ENCODE peak calls at places on chromosomes 12 and 14, in six cellular contexts. One of them, this sample, is unnamed.

GRCh38 chr14:56325251-56325839 is 207.1 kb downstream of the PELI2 start:
- DNase-seq in A673: no peak
- DNase-seq in transverse colon: no peak
- DNase-seq in osteoblast: no peak
- DNase-seq in lower leg skin: no peak
- DNase-seq in dorsolateral prefrontal cortex: no peak
- DNase-seq in this sample: no peak

GRCh38 chr12:109968801-109969200 is 27.4 kb downstream of the GIT2 start:
- DNase-seq in dorsolateral prefrontal cortex: no peak
- DNase-seq in osteoblast: no peak
- DNase-seq in transverse colon: no peak
- DNase-seq in lower leg skin: no peak
- DNase-seq in A673: no peak
- DNase-seq in this sample: no peak

GRCh38 chr12:75636607-75637006 is 125.2 kb upstream of the KRR1 start:
- DNase-seq in osteoblast: no peak
- DNase-seq in lower leg skin: no peak
- DNase-seq in A673: no peak
- DNase-seq in transverse colon: no peak
- DNase-seq in dorsolateral prefrontal cortex: no peak
- DNase-seq in this sample: no peak

GRCh38 chr12:86122846-86123468 is 133.2 kb downstream of the MGAT4C start:
- DNase-seq in osteoblast: no peak
- DNase-seq in A673: no peak
- DNase-seq in lower leg skin: no peak
- DNase-seq in dorsolateral prefrontal cortex: no peak
- DNase-seq in transverse colon: no peak
- DNase-seq in this sample: no peak

GRCh38 chr12:62701492-62701891 is 233.5 kb downstream of the PPM1H start:
- DNase-seq in transverse colon: no peak
- DNase-seq in lower leg skin: no peak
- DNase-seq in dorsolateral prefrontal cortex: no peak
- DNase-seq in osteoblast: no peak
- DNase-seq in A673: no peak
- DNase-seq in this sample: no peak

GRCh38 chr14:31582286-31582691 is 21.1 kb downstream of the NUBPL start:
- DNase-seq in A673: peak
- DNase-seq in osteoblast: no peak
- DNase-seq in dorsolateral prefrontal cortex: no peak
- DNase-seq in lower leg skin: no peak
- DNase-seq in transverse colon: no peak
- DNase-seq in this sample: no peak

GRCh38 chr12:69435644-69436043 is 34.5 kb upstream of the FRS2 start:
- DNase-seq in transverse colon: no peak
- DNase-seq in osteoblast: no peak
- DNase-seq in lower leg skin: no peak
- DNase-seq in A673: no peak
- DNase-seq in dorsolateral prefrontal cortex: no peak
- DNase-seq in this sample: no peak

GRCh38 chr12:51593539-51593938 is 2.5 kb downstream of the SCN8A start:
- DNase-seq in transverse colon: peak
- DNase-seq in osteoblast: peak
- DNase-seq in A673: peak
- DNase-seq in dorsolateral prefrontal cortex: no peak
- DNase-seq in lower leg skin: no peak
- DNase-seq in this sample: peak

GRCh38 chr12:24534632-24535031 is 414.3 kb downstream of the BCAT1 start:
- DNase-seq in A673: no peak
- DNase-seq in osteoblast: no peak
- DNase-seq in transverse colon: no peak
- DNase-seq in lower leg skin: no peak
- DNase-seq in dorsolateral prefrontal cortex: peak
- DNase-seq in this sample: no peak

GRCh38 chr12:132488127-132489077 is 1.5 kb upstream of the FBRSL1 start:
- DNase-seq in osteoblast: no peak
- DNase-seq in A673: no peak
- DNase-seq in lower leg skin: no peak
- DNase-seq in dorsolateral prefrontal cortex: no peak
- DNase-seq in transverse colon: peak
- DNase-seq in this sample: no peak

GRCh38 chr14:22641851-22642250 is 2.3 kb downstream of the OR6J1 start:
- DNase-seq in transverse colon: peak
- DNase-seq in dorsolateral prefrontal cortex: no peak
- DNase-seq in osteoblast: peak
- DNase-seq in lower leg skin: no peak
- DNase-seq in A673: no peak
- DNase-seq in this sample: peak

GRCh38 chr14:31263485-31264133 is 56.0 kb upstream of the HECTD1 start:
- DNase-seq in dorsolateral prefrontal cortex: no peak
- DNase-seq in osteoblast: peak
- DNase-seq in transverse colon: peak
- DNase-seq in A673: no peak
- DNase-seq in lower leg skin: peak
- DNase-seq in this sample: peak

GRCh38 chr12:94263905-94264655 is 115.7 kb downstream of the PLXNC1 start:
- DNase-seq in A673: peak
- DNase-seq in osteoblast: no peak
- DNase-seq in lower leg skin: no peak
- DNase-seq in transverse colon: no peak
- DNase-seq in dorsolateral prefrontal cortex: no peak
- DNase-seq in this sample: no peak

GRCh38 chr14:68033533-68033932 is 214.0 kb downstream of the RAD51B start:
- DNase-seq in dorsolateral prefrontal cortex: no peak
- DNase-seq in A673: no peak
- DNase-seq in osteoblast: no peak
- DNase-seq in lower leg skin: no peak
- DNase-seq in transverse colon: no peak
- DNase-seq in this sample: no peak

GRCh38 chr12:90947869-90948268 is 7.1 kb downstream of the CCER1 start:
- DNase-seq in A673: no peak
- DNase-seq in osteoblast: no peak
- DNase-seq in lower leg skin: no peak
- DNase-seq in transverse colon: no peak
- DNase-seq in dorsolateral prefrontal cortex: no peak
- DNase-seq in this sample: no peak

GRCh38 chr12:113372371-113372770 is 14.0 kb downstream of the PLBD2 start:
- DNase-seq in osteoblast: no peak
- DNase-seq in transverse colon: no peak
- DNase-seq in dorsolateral prefrontal cortex: no peak
- DNase-seq in A673: no peak
- DNase-seq in lower leg skin: no peak
- DNase-seq in this sample: no peak

GRCh38 chr12:15188136-15188535 is 33.1 kb downstream of the RERG start:
- DNase-seq in A673: no peak
- DNase-seq in osteoblast: no peak
- DNase-seq in transverse colon: no peak
- DNase-seq in lower leg skin: no peak
- DNase-seq in dorsolateral prefrontal cortex: no peak
- DNase-seq in this sample: no peak

GRCh38 chr14:64762044-64763034 is 58.1 kb downstream of the PLEKHG3 start:
- DNase-seq in A673: peak
- DNase-seq in transverse colon: peak
- DNase-seq in osteoblast: peak
- DNase-seq in lower leg skin: no peak
- DNase-seq in dorsolateral prefrontal cortex: peak
- DNase-seq in this sample: peak

GRCh38 chr12:29907486-29907885 is 123.7 kb upstream of the TMTC1 start:
- DNase-seq in lower leg skin: no peak
- DNase-seq in dorsolateral prefrontal cortex: no peak
- DNase-seq in transverse colon: no peak
- DNase-seq in A673: no peak
- DNase-seq in osteoblast: no peak
- DNase-seq in this sample: no peak

GRCh38 chr14:28707814-28708213 is 58.8 kb upstream of the FOXG1 start:
- DNase-seq in dorsolateral prefrontal cortex: no peak
- DNase-seq in transverse colon: no peak
- DNase-seq in lower leg skin: no peak
- DNase-seq in A673: no peak
- DNase-seq in osteoblast: peak
- DNase-seq in this sample: no peak

GRCh38 chr12:2682301-2683282 is 112.2 kb upstream of the FKBP4 start:
- DNase-seq in lower leg skin: peak
- DNase-seq in dorsolateral prefrontal cortex: peak
- DNase-seq in transverse colon: peak
- DNase-seq in osteoblast: peak
- DNase-seq in A673: peak
- DNase-seq in this sample: peak

GRCh38 chr12:21248679-21249078 is 86.0 kb downstream of the SLCO1A2 start:
- DNase-seq in osteoblast: peak
- DNase-seq in lower leg skin: no peak
- DNase-seq in transverse colon: no peak
- DNase-seq in dorsolateral prefrontal cortex: no peak
- DNase-seq in A673: peak
- DNase-seq in this sample: no peak
- TF ChIP-seq CTCF in osteoblast: peak
- TF ChIP-seq CTCF in lower leg skin: no peak
- TF ChIP-seq CTCF in transverse colon: no peak
- TF ChIP-seq CTCF in dorsolateral prefrontal cortex: peak
- TF ChIP-seq CTCF in A673: peak
- TF ChIP-seq CTCF in this sample: no peak

GRCh38 chr12:108234155-108234554 is 105.0 kb downstream of the CMKLR1 start:
- DNase-seq in dorsolateral prefrontal cortex: no peak
- DNase-seq in lower leg skin: no peak
- DNase-seq in A673: peak
- DNase-seq in transverse colon: no peak
- DNase-seq in osteoblast: no peak
- DNase-seq in this sample: no peak
- TF ChIP-seq CTCF in dorsolateral prefrontal cortex: peak
- TF ChIP-seq CTCF in lower leg skin: no peak
- TF ChIP-seq CTCF in A673: peak
- TF ChIP-seq CTCF in transverse colon: no peak
- TF ChIP-seq CTCF in osteoblast: peak
- TF ChIP-seq CTCF in this sample: no peak

DNA sequence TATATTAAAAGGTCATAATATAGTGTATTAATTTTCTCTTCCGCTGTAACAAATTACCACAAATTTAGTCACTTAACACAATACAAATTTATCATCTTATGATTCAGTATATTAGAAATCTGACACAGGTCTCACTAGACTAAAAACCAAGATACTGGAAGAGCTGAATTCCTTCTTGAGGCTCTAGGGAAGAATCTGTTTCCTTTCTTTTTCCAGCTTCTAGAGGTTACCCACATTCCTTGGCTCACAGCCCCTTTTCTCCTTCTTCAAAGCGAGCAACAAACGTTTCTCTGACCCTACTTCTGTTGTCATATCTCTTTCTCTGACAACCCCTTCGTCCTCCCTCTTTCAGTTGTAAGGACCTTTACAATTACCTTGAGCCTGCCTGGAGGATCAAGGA is 43.4 kb upstream of the AMN1 start:
- DNase-seq in lower leg skin: no peak
- DNase-seq in transverse colon: no peak
- DNase-seq in A673: no peak
- DNase-seq in osteoblast: no peak
- DNase-seq in dorsolateral prefrontal cortex: no peak
- DNase-seq in this sample: no peak
- TF ChIP-seq CTCF in lower leg skin: no peak
- TF ChIP-seq CTCF in transverse colon: no peak
- TF ChIP-seq CTCF in A673: no peak
- TF ChIP-seq CTCF in osteoblast: no peak
- TF ChIP-seq CTCF in dorsolateral prefrontal cortex: no peak
- TF ChIP-seq CTCF in this sample: no peak

GRCh38 chr12:39375206-39375808 is 67.6 kb downstream of the KIF21A start:
- DNase-seq in dorsolateral prefrontal cortex: no peak
- DNase-seq in lower leg skin: no peak
- DNase-seq in transverse colon: no peak
- DNase-seq in A673: peak
- DNase-seq in osteoblast: no peak
- DNase-seq in this sample: no peak
- TF ChIP-seq CTCF in dorsolateral prefrontal cortex: no peak
- TF ChIP-seq CTCF in lower leg skin: no peak
- TF ChIP-seq CTCF in transverse colon: no peak
- TF ChIP-seq CTCF in A673: peak
- TF ChIP-seq CTCF in osteoblast: no peak
- TF ChIP-seq CTCF in this sample: no peak

DNA sequence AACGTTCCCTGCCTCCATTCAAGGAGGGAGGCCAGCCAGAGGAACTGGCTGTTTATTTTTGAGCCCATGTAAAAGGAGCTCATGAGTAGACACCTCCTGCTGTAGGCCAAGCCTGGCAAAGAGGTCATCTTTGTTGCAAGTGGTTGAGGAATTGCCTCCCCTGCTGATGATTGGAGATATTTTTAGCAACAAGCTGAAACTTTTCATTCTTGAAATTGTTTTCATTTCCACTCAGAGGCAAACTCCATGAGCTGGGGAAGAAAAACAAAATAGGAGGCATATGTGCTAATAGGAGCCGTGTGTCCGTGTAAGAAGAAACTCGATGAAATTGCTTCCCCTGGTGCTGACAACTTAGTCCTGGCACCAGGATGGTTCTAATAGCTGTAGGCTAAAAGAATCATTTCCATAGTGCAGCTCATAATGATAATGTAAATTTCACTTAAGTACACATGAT is 440.1 kb upstream of the FAR2 start:
- DNase-seq in dorsolateral prefrontal cortex: no peak
- DNase-seq in transverse colon: no peak
- DNase-seq in A673: no peak
- DNase-seq in osteoblast: no peak
- DNase-seq in lower leg skin: no peak
- DNase-seq in this sample: no peak
- TF ChIP-seq CTCF in dorsolateral prefrontal cortex: no peak
- TF ChIP-seq CTCF in transverse colon: no peak
- TF ChIP-seq CTCF in A673: no peak
- TF ChIP-seq CTCF in osteoblast: no peak
- TF ChIP-seq CTCF in lower leg skin: no peak
- TF ChIP-seq CTCF in this sample: no peak

This sample was measured in Calu3.